ENCODE peak calls at places on chromosomes 12 and 14, in eight cellular contexts. One of them, this sample, is unnamed.

GRCh38 chr12:124551268-124552144 is 15.9 kb downstream of the NCOR2 start:
- DNase-seq in aorta: no peak
- DNase-seq in GM23248: no peak
- DNase-seq in stomach: peak
- DNase-seq in small intestine: no peak
- DNase-seq in CD8-positive, alpha-beta memory T cell: no peak
- DNase-seq in right lobe of liver: no peak
- DNase-seq in colonic mucosa: peak
- DNase-seq in this sample: no peak

GRCh38 chr14:43647302-43647701 is 859.8 kb downstream of the FSCB start:
- DNase-seq in aorta: no peak
- DNase-seq in GM23248: no peak
- DNase-seq in stomach: no peak
- DNase-seq in small intestine: no peak
- DNase-seq in CD8-positive, alpha-beta memory T cell: no peak
- DNase-seq in right lobe of liver: no peak
- DNase-seq in colonic mucosa: no peak
- DNase-seq in this sample: no peak

GRCh38 chr14:64117671-64118402 is 176.3 kb downstream of the ESR2 start:
- DNase-seq in aorta: peak
- DNase-seq in GM23248: peak
- DNase-seq in stomach: peak
- DNase-seq in small intestine: no peak
- DNase-seq in CD8-positive, alpha-beta memory T cell: no peak
- DNase-seq in right lobe of liver: peak
- DNase-seq in colonic mucosa: no peak
- DNase-seq in this sample: peak

GRCh38 chr14:101709962-101710891 is 51.3 kb upstream of the PPP2R5C start:
- DNase-seq in aorta: no peak
- DNase-seq in GM23248: no peak
- DNase-seq in stomach: peak
- DNase-seq in small intestine: peak
- DNase-seq in CD8-positive, alpha-beta memory T cell: no peak
- DNase-seq in right lobe of liver: peak
- DNase-seq in colonic mucosa: peak
- DNase-seq in this sample: no peak

GRCh38 chr12:123126294-123127144 is 24.4 kb downstream of the PITPNM2 start:
- DNase-seq in aorta: no peak
- DNase-seq in GM23248: peak
- DNase-seq in stomach: peak
- DNase-seq in small intestine: no peak
- DNase-seq in CD8-positive, alpha-beta memory T cell: no peak
- DNase-seq in right lobe of liver: no peak
- DNase-seq in colonic mucosa: no peak
- DNase-seq in this sample: peak

GRCh38 chr12:47085815-47086252 is 6.1 kb upstream of the AMIGO2 start:
- DNase-seq in aorta: no peak
- DNase-seq in GM23248: peak
- DNase-seq in stomach: no peak
- DNase-seq in small intestine: peak
- DNase-seq in CD8-positive, alpha-beta memory T cell: peak
- DNase-seq in right lobe of liver: no peak
- DNase-seq in colonic mucosa: no peak
- DNase-seq in this sample: no peak

GRCh38 chr12:47811581-47812484 is 7.9 kb downstream of the HDAC7 start:
- DNase-seq in aorta: peak
- DNase-seq in GM23248: peak
- DNase-seq in stomach: no peak
- DNase-seq in small intestine: no peak
- DNase-seq in CD8-positive, alpha-beta memory T cell: no peak
- DNase-seq in right lobe of liver: no peak
- DNase-seq in colonic mucosa: no peak
- DNase-seq in this sample: peak

GRCh38 chr14:101973356-101973755 is 9.0 kb downstream of the DYNC1H1 start:
- DNase-seq in aorta: no peak
- DNase-seq in GM23248: peak
- DNase-seq in stomach: no peak
- DNase-seq in small intestine: no peak
- DNase-seq in CD8-positive, alpha-beta memory T cell: no peak
- DNase-seq in right lobe of liver: no peak
- DNase-seq in colonic mucosa: no peak
- DNase-seq in this sample: no peak

GRCh38 chr12:29229937-29230336 is 80.9 kb downstream of the FAR2 start:
- DNase-seq in aorta: no peak
- DNase-seq in GM23248: no peak
- DNase-seq in stomach: no peak
- DNase-seq in small intestine: no peak
- DNase-seq in CD8-positive, alpha-beta memory T cell: no peak
- DNase-seq in right lobe of liver: no peak
- DNase-seq in colonic mucosa: no peak
- DNase-seq in this sample: no peak

GRCh38 chr12:131795688-131796410 is 32.3 kb upstream of the MMP17 start:
- DNase-seq in aorta: no peak
- DNase-seq in GM23248: no peak
- DNase-seq in stomach: no peak
- DNase-seq in small intestine: no peak
- DNase-seq in CD8-positive, alpha-beta memory T cell: no peak
- DNase-seq in right lobe of liver: no peak
- DNase-seq in colonic mucosa: no peak
- DNase-seq in this sample: no peak

GRCh38 chr12:111084172-111084571 is 163.8 kb upstream of the MYL2 start:
- DNase-seq in aorta: no peak
- DNase-seq in GM23248: no peak
- DNase-seq in stomach: no peak
- DNase-seq in small intestine: no peak
- DNase-seq in CD8-positive, alpha-beta memory T cell: no peak
- DNase-seq in right lobe of liver: no peak
- DNase-seq in colonic mucosa: no peak
- DNase-seq in this sample: no peak

GRCh38 chr12:98341732-98342131 is 173.7 kb upstream of the TMPO start:
- DNase-seq in aorta: no peak
- DNase-seq in GM23248: no peak
- DNase-seq in stomach: no peak
- DNase-seq in small intestine: no peak
- DNase-seq in CD8-positive, alpha-beta memory T cell: no peak
- DNase-seq in right lobe of liver: no peak
- DNase-seq in colonic mucosa: no peak
- DNase-seq in this sample: no peak

GRCh38 chr12:132798836-132799235 is 29.8 kb downstream of the GOLGA3 start:
- DNase-seq in aorta: no peak
- DNase-seq in GM23248: no peak
- DNase-seq in stomach: no peak
- DNase-seq in small intestine: no peak
- DNase-seq in CD8-positive, alpha-beta memory T cell: no peak
- DNase-seq in right lobe of liver: no peak
- DNase-seq in colonic mucosa: no peak
- DNase-seq in this sample: no peak

GRCh38 chr12:57242329-57242690 is 8.7 kb downstream of the STAC3 start:
- DNase-seq in aorta: no peak
- DNase-seq in GM23248: peak
- DNase-seq in stomach: peak
- DNase-seq in small intestine: no peak
- DNase-seq in CD8-positive, alpha-beta memory T cell: no peak
- DNase-seq in right lobe of liver: peak
- DNase-seq in colonic mucosa: no peak
- DNase-seq in this sample: no peak

GRCh38 chr12:6202846-6203245 is 2.6 kb downstream of the CD9 start:
- DNase-seq in aorta: no peak
- DNase-seq in GM23248: no peak
- DNase-seq in stomach: no peak
- DNase-seq in small intestine: no peak
- DNase-seq in CD8-positive, alpha-beta memory T cell: no peak
- DNase-seq in right lobe of liver: no peak
- DNase-seq in colonic mucosa: no peak
- DNase-seq in this sample: no peak

GRCh38 chr14:38185661-38186060 is 22.0 kb upstream of the SSTR1 start:
- DNase-seq in aorta: no peak
- DNase-seq in GM23248: no peak
- DNase-seq in stomach: no peak
- DNase-seq in small intestine: no peak
- DNase-seq in CD8-positive, alpha-beta memory T cell: no peak
- DNase-seq in right lobe of liver: no peak
- DNase-seq in colonic mucosa: no peak
- DNase-seq in this sample: no peak

GRCh38 chr14:94100847-94101246 is 9.7 kb upstream of the IFI27 start:
- DNase-seq in aorta: no peak
- DNase-seq in GM23248: peak
- DNase-seq in stomach: no peak
- DNase-seq in small intestine: no peak
- DNase-seq in CD8-positive, alpha-beta memory T cell: no peak
- DNase-seq in right lobe of liver: no peak
- DNase-seq in colonic mucosa: no peak
- DNase-seq in this sample: no peak

GRCh38 chr12:115790526-115790925 is 487.0 kb downstream of the MED13L start:
- DNase-seq in aorta: no peak
- DNase-seq in GM23248: no peak
- DNase-seq in stomach: no peak
- DNase-seq in small intestine: no peak
- DNase-seq in CD8-positive, alpha-beta memory T cell: no peak
- DNase-seq in right lobe of liver: no peak
- DNase-seq in colonic mucosa: no peak
- DNase-seq in this sample: no peak

GRCh38 chr12:49264466-49264872 is 413 bp upstream of the TUBA1C start:
- DNase-seq in aorta: no peak
- DNase-seq in GM23248: peak
- DNase-seq in stomach: peak
- DNase-seq in small intestine: no peak
- DNase-seq in CD8-positive, alpha-beta memory T cell: peak
- DNase-seq in right lobe of liver: no peak
- DNase-seq in colonic mucosa: no peak
- DNase-seq in this sample: no peak

GRCh38 chr12:79381246-79382208 is 309.2 kb downstream of the PAWR start:
- DNase-seq in aorta: no peak
- DNase-seq in GM23248: no peak
- DNase-seq in stomach: no peak
- DNase-seq in small intestine: no peak
- DNase-seq in CD8-positive, alpha-beta memory T cell: no peak
- DNase-seq in right lobe of liver: no peak
- DNase-seq in colonic mucosa: no peak
- DNase-seq in this sample: no peak

GRCh38 chr12:26245175-26245942 is 50.0 kb downstream of the SSPN start:
- DNase-seq in aorta: no peak
- DNase-seq in GM23248: no peak
- DNase-seq in stomach: no peak
- DNase-seq in small intestine: peak
- DNase-seq in CD8-positive, alpha-beta memory T cell: no peak
- DNase-seq in right lobe of liver: no peak
- DNase-seq in colonic mucosa: no peak
- DNase-seq in this sample: no peak

GRCh38 chr12:52925717-52926595 is 21.1 kb upstream of the KRT8 start:
- DNase-seq in aorta: no peak
- DNase-seq in GM23248: peak
- DNase-seq in stomach: peak
- DNase-seq in small intestine: peak
- DNase-seq in CD8-positive, alpha-beta memory T cell: no peak
- DNase-seq in right lobe of liver: peak
- DNase-seq in colonic mucosa: peak
- DNase-seq in this sample: no peak
- H3K4me3 ChIP-seq in aorta: no peak
- H3K4me3 ChIP-seq in GM23248: no peak
- H3K4me3 ChIP-seq in stomach: no peak
- H3K4me3 ChIP-seq in small intestine: no peak
- H3K4me3 ChIP-seq in CD8-positive, alpha-beta memory T cell: no peak
- H3K4me3 ChIP-seq in right lobe of liver: no peak
- H3K4me3 ChIP-seq in colonic mucosa: peak
- H3K4me3 ChIP-seq in this sample: no peak

DNA sequence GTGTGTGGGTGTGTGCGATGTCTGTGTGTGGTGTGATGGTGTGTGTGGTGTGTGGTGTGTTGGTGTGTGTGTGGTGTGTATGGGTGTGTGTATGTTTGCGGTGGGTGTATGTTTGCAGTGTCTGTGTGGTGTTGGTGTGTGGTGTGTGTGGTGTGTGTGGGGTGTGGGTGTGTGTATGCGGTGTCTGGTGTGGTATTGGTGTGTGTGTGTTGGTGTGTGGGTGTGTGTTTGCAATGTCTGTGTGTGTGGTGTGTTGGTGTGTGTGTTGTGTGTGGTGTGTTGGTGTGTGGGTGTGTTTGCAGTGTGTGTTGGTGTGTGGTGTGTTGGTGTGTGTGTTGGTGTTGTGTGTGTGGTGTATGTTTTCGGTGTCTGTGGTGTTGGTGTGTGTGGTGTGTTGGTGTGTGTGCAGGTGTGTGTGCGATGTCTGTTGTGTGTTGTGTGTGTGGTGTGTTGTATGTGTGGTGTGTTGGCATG is 15.7 kb downstream of the MLXIP start:
- DNase-seq in aorta: no peak
- DNase-seq in GM23248: no peak
- DNase-seq in stomach: no peak
- DNase-seq in small intestine: no peak
- DNase-seq in CD8-positive, alpha-beta memory T cell: no peak
- DNase-seq in right lobe of liver: no peak
- DNase-seq in colonic mucosa: no peak
- DNase-seq in this sample: no peak
- H3K27ac ChIP-seq in aorta: no peak
- H3K27ac ChIP-seq in GM23248: no peak
- H3K27ac ChIP-seq in stomach: peak
- H3K27ac ChIP-seq in small intestine: peak
- H3K27ac ChIP-seq in CD8-positive, alpha-beta memory T cell: no peak
- H3K27ac ChIP-seq in right lobe of liver: no peak
- H3K27ac ChIP-seq in colonic mucosa: no peak
- H3K27ac ChIP-seq in this sample: no peak

DNA sequence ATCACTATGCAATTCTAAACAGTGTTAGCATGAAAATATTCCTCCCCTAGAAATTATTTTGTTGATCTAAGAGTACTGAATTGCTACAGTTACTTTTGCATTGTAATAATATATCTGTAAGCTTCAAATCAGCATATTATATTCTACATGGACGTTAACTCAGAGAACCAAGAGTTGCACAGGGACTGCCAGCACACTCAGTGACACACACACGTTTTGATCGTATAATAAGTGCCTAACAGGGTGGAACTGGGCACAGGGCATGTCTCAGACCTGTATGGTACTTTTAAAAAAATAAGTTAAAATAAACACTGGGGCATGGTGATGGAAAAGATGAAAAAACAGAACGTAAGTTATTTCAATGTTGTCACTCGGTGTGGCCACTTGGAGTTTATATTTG is 451.6 kb downstream of the RGS6 start:
- DNase-seq in aorta: no peak
- DNase-seq in GM23248: no peak
- DNase-seq in stomach: no peak
- DNase-seq in small intestine: no peak
- DNase-seq in CD8-positive, alpha-beta memory T cell: no peak
- DNase-seq in right lobe of liver: no peak
- DNase-seq in colonic mucosa: no peak
- DNase-seq in this sample: no peak
- H3K4me3 ChIP-seq in aorta: no peak
- H3K4me3 ChIP-seq in GM23248: peak
- H3K4me3 ChIP-seq in stomach: no peak
- H3K4me3 ChIP-seq in small intestine: no peak
- H3K4me3 ChIP-seq in CD8-positive, alpha-beta memory T cell: no peak
- H3K4me3 ChIP-seq in right lobe of liver: no peak
- H3K4me3 ChIP-seq in colonic mucosa: no peak
- H3K4me3 ChIP-seq in this sample: no peak

DNA sequence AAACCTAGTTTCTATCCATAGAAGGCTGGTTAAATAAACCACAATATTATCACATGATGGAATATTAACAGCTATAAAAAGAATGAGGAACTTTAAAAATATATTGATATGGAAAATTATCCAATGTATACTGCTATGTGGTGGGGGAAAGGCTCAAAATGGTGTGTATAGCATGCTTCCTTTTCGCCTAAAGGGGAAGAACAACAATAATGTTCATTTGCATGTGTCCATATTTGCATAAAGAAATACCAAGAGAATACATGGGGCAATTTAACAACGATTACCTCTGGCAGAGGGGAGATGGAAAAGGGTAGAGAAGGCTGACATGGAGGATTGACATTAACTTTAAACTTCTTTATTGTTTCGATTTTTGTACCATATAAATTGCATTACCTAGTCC is 121.3 kb upstream of the PARP11 start:
- DNase-seq in aorta: no peak
- DNase-seq in GM23248: no peak
- DNase-seq in stomach: no peak
- DNase-seq in small intestine: no peak
- DNase-seq in CD8-positive, alpha-beta memory T cell: no peak
- DNase-seq in right lobe of liver: no peak
- DNase-seq in colonic mucosa: no peak
- DNase-seq in this sample: no peak
- H3K27ac ChIP-seq in aorta: no peak
- H3K27ac ChIP-seq in GM23248: no peak
- H3K27ac ChIP-seq in stomach: no peak
- H3K27ac ChIP-seq in small intestine: no peak
- H3K27ac ChIP-seq in CD8-positive, alpha-beta memory T cell: no peak
- H3K27ac ChIP-seq in right lobe of liver: no peak
- H3K27ac ChIP-seq in colonic mucosa: no peak
- H3K27ac ChIP-seq in this sample: no peak